ENCODE peak calls at places on chromosomes 1 and 21, in six cellular contexts. H, L, A, J, B and G are unnamed samples. For H3K4me1, the result is how much of the 10 kb centered on the place peaks cover.

GRCh38 chr21:35150562-35151226 is 101.6 kb upstream of the RUNX1 start:
- DNase-seq in H (no peak), L (no peak), A (no peak), J (no peak), B (no peak), G (no peak)

GRCh38 chr1:219883400-219884332 is 44.7 kb downstream of the SLC30A10 start:
- DNase-seq in H (peak), L (no peak), A (no peak), J (peak), B (no peak), G (no peak)

GRCh38 chr1:106978477-106979322 is 77.8 kb upstream of the PRMT6 start:
- DNase-seq in H (no peak), L (no peak), A (no peak), J (peak), B (no peak), G (no peak)

GRCh38 chr1:210696709-210697108 is 368.0 kb downstream of the HHAT start:
- DNase-seq in H (no peak), L (no peak), A (no peak), J (no peak), B (no peak), G (no peak)

GRCh38 chr1:20168547-20169491 is 17.1 kb upstream of the UBXN10 start:
- DNase-seq in H (no peak), L (no peak), A (no peak), J (peak), B (no peak), G (no peak)

GRCh38 chr1:198175418-198176170 is 18.8 kb downstream of the NEK7 start:
- DNase-seq in H (no peak), L (no peak), A (no peak), J (no peak), B (no peak), G (no peak)

GRCh38 chr1:116487016-116487415 is 83.8 kb downstream of the CD58 start:
- DNase-seq in H (no peak), L (no peak), A (no peak), J (no peak), B (no peak), G (no peak)

GRCh38 chr1:6936308-6936675 is 151.0 kb downstream of the CAMTA1 start:
- DNase-seq in H (no peak), L (no peak), A (no peak), J (peak), B (no peak), G (no peak)

GRCh38 chr1:230274254-230274653 is 151.9 kb downstream of the PGBD5 start:
- DNase-seq in H (no peak), L (no peak), A (no peak), J (no peak), B (no peak), G (no peak)

GRCh38 chr1:207035877-207036558 is 3.5 kb upstream of the C1orf116 start:
- DNase-seq in H (no peak), L (no peak), A (no peak), J (no peak), B (no peak), G (no peak)

GRCh38 chr1:209505044-209505443 is 78.5 kb upstream of the CAMK1G start:
- DNase-seq in H (no peak), L (no peak), A (no peak), J (no peak), B (no peak), G (no peak)

GRCh38 chr1:160062134-160062533 is 7.8 kb downstream of the KCNJ10 start:
- DNase-seq in H (no peak), L (no peak), A (no peak), J (no peak), B (no peak), G (no peak)

GRCh38 chr1:30232288-30232899 is 491.0 kb downstream of the MATN1 start:
- DNase-seq in H (peak), L (no peak), A (peak), J (no peak), B (no peak), G (peak)

GRCh38 chr1:222326710-222327036 is 221.2 kb downstream of the HHIPL2 start:
- DNase-seq in H (no peak), L (no peak), A (no peak), J (no peak), B (no peak), G (no peak)

GRCh38 chr1:209409786-209410185 is 173.7 kb upstream of the CAMK1G start:
- DNase-seq in H (no peak), L (no peak), A (peak), J (no peak), B (no peak), G (no peak)

GRCh38 chr1:93715529-93716126 is 34.0 kb upstream of the BCAR3 start:
- DNase-seq in H (no peak), L (peak), A (no peak), J (no peak), B (no peak), G (no peak)

GRCh38 chr1:84170171-84170570 is 26.1 kb downstream of the PRKACB start:
- DNase-seq in H (no peak), L (no peak), A (no peak), J (no peak), B (no peak), G (no peak)
- H3K27ac ChIP-seq in H (no peak), L (no peak), A (no peak), J (no peak), B (no peak), G (no peak)

GRCh38 chr1:110346690-110347089 is 7.5 kb downstream of the RBM15 start:
- DNase-seq in H (peak), L (no peak), A (no peak), J (no peak), B (no peak), G (no peak)
- H3K4me1 ChIP-seq in H (half or more), L (half or more), A (half or more), J (under half), B (half or more), G (under half)

GRCh38 chr21:45993210-45994085 is 11.9 kb downstream of the COL6A1 start:
- DNase-seq in H (no peak), L (peak), A (no peak), J (no peak), B (peak), G (no peak)
- H3K27ac ChIP-seq in H (no peak), L (peak), A (no peak), J (no peak), B (no peak), G (no peak)

DNA sequence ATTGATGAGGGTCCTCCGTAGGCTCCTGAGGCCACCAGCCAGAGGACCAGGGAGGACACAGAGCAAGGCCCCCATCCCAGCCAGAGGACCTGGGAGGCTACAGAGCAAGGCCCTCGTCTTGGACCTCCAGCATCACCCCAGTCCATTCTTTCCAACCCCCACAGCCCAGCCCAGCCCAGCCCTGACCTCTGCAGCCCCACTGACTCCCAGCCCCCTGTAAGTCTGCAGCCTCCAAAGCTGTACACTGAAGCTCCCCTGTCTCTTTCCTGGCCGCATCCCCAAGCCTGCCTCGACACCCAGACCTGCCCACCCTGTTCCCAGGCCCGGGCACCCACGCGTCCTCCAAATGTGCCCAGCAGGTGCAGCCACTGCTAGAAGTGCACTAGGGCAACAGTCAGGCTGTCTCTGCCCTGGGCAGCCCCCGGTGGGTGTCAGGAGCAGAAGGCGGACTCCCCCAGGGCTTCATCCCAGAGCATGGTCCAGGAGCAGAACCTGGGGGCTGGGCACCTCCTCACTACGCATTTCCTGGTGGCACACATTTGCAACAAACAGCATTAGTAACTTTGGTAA is 2.1 kb downstream of the DVL1 start:
- DNase-seq in H (no peak), L (no peak), A (no peak), J (no peak), B (no peak), G (no peak)
- H3K4me1 ChIP-seq in H (under half), L (under half), A (half or more), J (under half), B (under half), G (under half)

GRCh38 chr1:186633101-186633500 is 47.1 kb downstream of the PTGS2 start:
- DNase-seq in H (no peak), L (no peak), A (no peak), J (no peak), B (no peak), G (no peak)

GRCh38 chr1:186629341-186629740 is 50.9 kb downstream of the PTGS2 start:
- DNase-seq in H (no peak), L (no peak), A (no peak), J (no peak), B (no peak), G (no peak)

GRCh38 chr1:186628910-186629309 is 51.3 kb downstream of the PTGS2 start:
- DNase-seq in H (no peak), L (no peak), A (no peak), J (no peak), B (no peak), G (no peak)

GRCh38 chr1:186636786-186637185 is 43.4 kb downstream of the PTGS2 start:
- DNase-seq in H (no peak), L (no peak), A (no peak), J (no peak), B (no peak), G (no peak)

DNA sequence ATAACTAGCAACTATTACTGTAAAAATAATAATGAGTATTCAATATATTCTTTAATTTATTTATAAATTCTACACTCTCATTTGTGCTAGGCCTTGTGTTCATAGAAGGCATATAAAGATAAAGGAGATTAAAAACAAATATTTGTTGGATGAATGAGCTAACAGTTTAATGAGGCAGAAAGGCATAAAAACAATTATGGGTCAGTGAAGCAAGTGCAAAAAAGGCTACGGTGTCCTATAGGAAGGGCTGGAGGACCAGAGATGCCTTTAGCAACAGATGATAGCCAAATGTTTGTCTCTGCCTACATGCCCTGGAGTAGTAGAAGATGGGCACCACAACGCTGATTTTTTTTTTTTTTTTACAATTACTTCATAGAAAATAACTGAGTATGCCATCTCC is 45.7 kb downstream of the PTGS2 start:
- DNase-seq in H (no peak), L (no peak), A (no peak), J (no peak), B (no peak), G (no peak)
- H3K27ac ChIP-seq in H (no peak), L (no peak), A (no peak), J (no peak), B (no peak), G (no peak)

GRCh38 chr21:33246506-33246905 is 16.8 kb downstream of the IFNAR2 start:
- DNase-seq in H (no peak), L (no peak), A (no peak), J (no peak), B (no peak), G (no peak)

GRCh38 chr21:33244781-33245105 is 15.0 kb downstream of the IFNAR2 start:
- DNase-seq in H (no peak), L (no peak), A (no peak), J (no peak), B (no peak), G (no peak)

GRCh38 chr21:33246963-33247362 is 17.2 kb downstream of the IFNAR2 start:
- DNase-seq in H (no peak), L (no peak), A (no peak), J (no peak), B (peak), G (no peak)

GRCh38 chr21:33244082-33244780 is 14.5 kb downstream of the IFNAR2 start:
- DNase-seq in H (no peak), L (no peak), A (no peak), J (no peak), B (peak), G (no peak)

DNA sequence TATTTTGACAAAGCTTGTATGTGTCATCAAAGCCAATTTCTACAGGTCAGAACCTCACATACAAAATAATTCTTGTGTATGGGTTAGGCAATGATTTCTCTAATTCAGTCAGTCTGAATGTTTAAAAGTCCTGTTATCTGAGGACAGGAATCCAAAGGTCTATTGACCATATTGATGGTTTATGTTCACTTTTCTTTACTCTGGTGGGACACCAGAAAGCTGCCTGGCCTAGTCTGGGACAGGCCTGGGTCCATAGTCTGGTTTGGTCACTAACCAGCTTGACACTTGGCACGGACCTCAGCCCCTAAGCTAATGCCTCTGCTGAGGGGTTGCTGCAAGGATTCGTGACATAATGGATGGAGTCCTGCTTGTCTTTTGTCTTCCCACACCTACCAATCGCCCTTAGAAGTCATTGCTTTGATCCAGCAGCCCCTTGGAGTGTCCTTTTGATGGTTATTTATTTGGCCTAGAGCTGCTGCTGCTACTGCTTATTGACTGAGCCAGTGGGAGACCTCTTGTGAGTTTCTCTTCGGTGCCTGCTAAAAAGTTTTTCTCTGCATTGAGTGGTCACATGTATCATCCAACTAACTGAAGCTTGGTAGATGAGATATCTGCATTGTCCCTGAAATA is 15.7 kb downstream of the IFNAR2 start:
- DNase-seq in H (no peak), L (no peak), A (no peak), J (no peak), B (no peak), G (no peak)
- H3K4me1 ChIP-seq in H (under half), L (under half), A (under half), J (under half), B (half or more), G (under half)